ENCODE peak calls at places on chromosomes 4 and X, in six cellular contexts. One of them, this sample, is unnamed.

GRCh38 chrX:51614353-51614752 is 4.4 kb downstream of the CENPVL3 start:
- DNase-seq in CD4-positive, alpha-beta memory T cell: peak
- DNase-seq in T-helper 9 cell: no peak
- DNase-seq in activated T-helper 2 cell treated with anti-CD3 and anti-CD28 coated beads, Interferon-gamma antibody, Interleukin-2, Interleukin-4, amounts not matched to agents 10 μg/mL and 5 μg/mL and 100 μg/mL, durations not matched to agents 14 hours and 24 hours and 36 hours: no peak
- DNase-seq in hepatic stellate cell: peak
- DNase-seq in nephron progenitor cell: no peak
- DNase-seq in this sample: no peak

GRCh38 chrX:116384406-116384805 is 52.0 kb upstream of the SLC6A14 start:
- DNase-seq in CD4-positive, alpha-beta memory T cell: no peak
- DNase-seq in T-helper 9 cell: no peak
- DNase-seq in activated T-helper 2 cell treated with anti-CD3 and anti-CD28 coated beads, Interferon-gamma antibody, Interleukin-2, Interleukin-4, amounts not matched to agents 10 μg/mL and 5 μg/mL and 100 μg/mL, durations not matched to agents 14 hours and 24 hours and 36 hours: no peak
- DNase-seq in hepatic stellate cell: no peak
- DNase-seq in nephron progenitor cell: no peak
- DNase-seq in this sample: peak

GRCh38 chr4:83093060-83093640 is 21.4 kb downstream of the PLAC8 start:
- DNase-seq in CD4-positive, alpha-beta memory T cell: no peak
- DNase-seq in T-helper 9 cell: no peak
- DNase-seq in activated T-helper 2 cell treated with anti-CD3 and anti-CD28 coated beads, Interferon-gamma antibody, Interleukin-2, Interleukin-4, amounts not matched to agents 10 μg/mL and 5 μg/mL and 100 μg/mL, durations not matched to agents 14 hours and 24 hours and 36 hours: no peak
- DNase-seq in hepatic stellate cell: no peak
- DNase-seq in nephron progenitor cell: peak
- DNase-seq in this sample: no peak

GRCh38 chrX:24647257-24648058 is at the start of gene PCYT1B:
- DNase-seq in CD4-positive, alpha-beta memory T cell: peak
- DNase-seq in T-helper 9 cell: peak
- DNase-seq in activated T-helper 2 cell treated with anti-CD3 and anti-CD28 coated beads, Interferon-gamma antibody, Interleukin-2, Interleukin-4, amounts not matched to agents 10 μg/mL and 5 μg/mL and 100 μg/mL, durations not matched to agents 14 hours and 24 hours and 36 hours: peak
- DNase-seq in hepatic stellate cell: peak
- DNase-seq in nephron progenitor cell: peak
- DNase-seq in this sample: peak

GRCh38 chr4:47519239-47519883 is 34.3 kb downstream of the ATP10D start:
- DNase-seq in CD4-positive, alpha-beta memory T cell: no peak
- DNase-seq in T-helper 9 cell: no peak
- DNase-seq in activated T-helper 2 cell treated with anti-CD3 and anti-CD28 coated beads, Interferon-gamma antibody, Interleukin-2, Interleukin-4, amounts not matched to agents 10 μg/mL and 5 μg/mL and 100 μg/mL, durations not matched to agents 14 hours and 24 hours and 36 hours: no peak
- DNase-seq in hepatic stellate cell: no peak
- DNase-seq in nephron progenitor cell: no peak
- DNase-seq in this sample: no peak

GRCh38 chr4:107689912-107690587 is 30.0 kb downstream of the PAPSS1 start:
- DNase-seq in CD4-positive, alpha-beta memory T cell: no peak
- DNase-seq in T-helper 9 cell: no peak
- DNase-seq in activated T-helper 2 cell treated with anti-CD3 and anti-CD28 coated beads, Interferon-gamma antibody, Interleukin-2, Interleukin-4, amounts not matched to agents 10 μg/mL and 5 μg/mL and 100 μg/mL, durations not matched to agents 14 hours and 24 hours and 36 hours: no peak
- DNase-seq in hepatic stellate cell: peak
- DNase-seq in nephron progenitor cell: no peak
- DNase-seq in this sample: no peak

GRCh38 chr4:144872508-144873293 is 225.3 kb downstream of the ANAPC10 start:
- DNase-seq in CD4-positive, alpha-beta memory T cell: no peak
- DNase-seq in T-helper 9 cell: no peak
- DNase-seq in activated T-helper 2 cell treated with anti-CD3 and anti-CD28 coated beads, Interferon-gamma antibody, Interleukin-2, Interleukin-4, amounts not matched to agents 10 μg/mL and 5 μg/mL and 100 μg/mL, durations not matched to agents 14 hours and 24 hours and 36 hours: no peak
- DNase-seq in hepatic stellate cell: no peak
- DNase-seq in nephron progenitor cell: no peak
- DNase-seq in this sample: no peak

GRCh38 chr4:37763164-37763444 is 63.4 kb upstream of the PGM2 start:
- DNase-seq in CD4-positive, alpha-beta memory T cell: no peak
- DNase-seq in T-helper 9 cell: no peak
- DNase-seq in activated T-helper 2 cell treated with anti-CD3 and anti-CD28 coated beads, Interferon-gamma antibody, Interleukin-2, Interleukin-4, amounts not matched to agents 10 μg/mL and 5 μg/mL and 100 μg/mL, durations not matched to agents 14 hours and 24 hours and 36 hours: no peak
- DNase-seq in hepatic stellate cell: no peak
- DNase-seq in nephron progenitor cell: no peak
- DNase-seq in this sample: no peak

GRCh38 chr4:10417720-10418119 is 39.5 kb downstream of the ZNF518B start:
- DNase-seq in CD4-positive, alpha-beta memory T cell: no peak
- DNase-seq in T-helper 9 cell: no peak
- DNase-seq in activated T-helper 2 cell treated with anti-CD3 and anti-CD28 coated beads, Interferon-gamma antibody, Interleukin-2, Interleukin-4, amounts not matched to agents 10 μg/mL and 5 μg/mL and 100 μg/mL, durations not matched to agents 14 hours and 24 hours and 36 hours: no peak
- DNase-seq in hepatic stellate cell: no peak
- DNase-seq in nephron progenitor cell: no peak
- DNase-seq in this sample: no peak

GRCh38 chr4:24226667-24227066 is 336.8 kb upstream of the PPARGC1A start:
- DNase-seq in CD4-positive, alpha-beta memory T cell: no peak
- DNase-seq in T-helper 9 cell: no peak
- DNase-seq in activated T-helper 2 cell treated with anti-CD3 and anti-CD28 coated beads, Interferon-gamma antibody, Interleukin-2, Interleukin-4, amounts not matched to agents 10 μg/mL and 5 μg/mL and 100 μg/mL, durations not matched to agents 14 hours and 24 hours and 36 hours: no peak
- DNase-seq in hepatic stellate cell: no peak
- DNase-seq in nephron progenitor cell: no peak
- DNase-seq in this sample: no peak

GRCh38 chr4:186739317-186739716 is 15.7 kb upstream of the FAT1 start:
- DNase-seq in CD4-positive, alpha-beta memory T cell: no peak
- DNase-seq in T-helper 9 cell: no peak
- DNase-seq in activated T-helper 2 cell treated with anti-CD3 and anti-CD28 coated beads, Interferon-gamma antibody, Interleukin-2, Interleukin-4, amounts not matched to agents 10 μg/mL and 5 μg/mL and 100 μg/mL, durations not matched to agents 14 hours and 24 hours and 36 hours: no peak
- DNase-seq in hepatic stellate cell: no peak
- DNase-seq in nephron progenitor cell: no peak
- DNase-seq in this sample: no peak

GRCh38 chrX:16023790-16024734 is 99.3 kb upstream of the GRPR start:
- DNase-seq in CD4-positive, alpha-beta memory T cell: no peak
- DNase-seq in T-helper 9 cell: no peak
- DNase-seq in activated T-helper 2 cell treated with anti-CD3 and anti-CD28 coated beads, Interferon-gamma antibody, Interleukin-2, Interleukin-4, amounts not matched to agents 10 μg/mL and 5 μg/mL and 100 μg/mL, durations not matched to agents 14 hours and 24 hours and 36 hours: no peak
- DNase-seq in hepatic stellate cell: no peak
- DNase-seq in nephron progenitor cell: no peak
- DNase-seq in this sample: no peak

GRCh38 chrX:110341189-110342035 is 17.2 kb upstream of the RTL9 start:
- DNase-seq in CD4-positive, alpha-beta memory T cell: no peak
- DNase-seq in T-helper 9 cell: no peak
- DNase-seq in activated T-helper 2 cell treated with anti-CD3 and anti-CD28 coated beads, Interferon-gamma antibody, Interleukin-2, Interleukin-4, amounts not matched to agents 10 μg/mL and 5 μg/mL and 100 μg/mL, durations not matched to agents 14 hours and 24 hours and 36 hours: no peak
- DNase-seq in hepatic stellate cell: no peak
- DNase-seq in nephron progenitor cell: no peak
- DNase-seq in this sample: no peak

GRCh38 chr4:172547724-172548123 is 620.9 kb upstream of the GALNT7 start:
- DNase-seq in CD4-positive, alpha-beta memory T cell: no peak
- DNase-seq in T-helper 9 cell: no peak
- DNase-seq in activated T-helper 2 cell treated with anti-CD3 and anti-CD28 coated beads, Interferon-gamma antibody, Interleukin-2, Interleukin-4, amounts not matched to agents 10 μg/mL and 5 μg/mL and 100 μg/mL, durations not matched to agents 14 hours and 24 hours and 36 hours: no peak
- DNase-seq in hepatic stellate cell: no peak
- DNase-seq in nephron progenitor cell: peak
- DNase-seq in this sample: no peak

GRCh38 chr4:45317739-45318138 is 591.4 kb upstream of the GNPDA2 start:
- DNase-seq in CD4-positive, alpha-beta memory T cell: no peak
- DNase-seq in T-helper 9 cell: no peak
- DNase-seq in activated T-helper 2 cell treated with anti-CD3 and anti-CD28 coated beads, Interferon-gamma antibody, Interleukin-2, Interleukin-4, amounts not matched to agents 10 μg/mL and 5 μg/mL and 100 μg/mL, durations not matched to agents 14 hours and 24 hours and 36 hours: no peak
- DNase-seq in hepatic stellate cell: no peak
- DNase-seq in nephron progenitor cell: no peak
- DNase-seq in this sample: no peak

GRCh38 chr4:38058186-38058585 is 98.0 kb downstream of the PTTG2 start:
- DNase-seq in CD4-positive, alpha-beta memory T cell: no peak
- DNase-seq in T-helper 9 cell: no peak
- DNase-seq in activated T-helper 2 cell treated with anti-CD3 and anti-CD28 coated beads, Interferon-gamma antibody, Interleukin-2, Interleukin-4, amounts not matched to agents 10 μg/mL and 5 μg/mL and 100 μg/mL, durations not matched to agents 14 hours and 24 hours and 36 hours: no peak
- DNase-seq in hepatic stellate cell: no peak
- DNase-seq in nephron progenitor cell: peak
- DNase-seq in this sample: no peak

GRCh38 chr4:75015627-75016026 is 82.7 kb downstream of the PARM1 start:
- DNase-seq in CD4-positive, alpha-beta memory T cell: no peak
- DNase-seq in T-helper 9 cell: no peak
- DNase-seq in activated T-helper 2 cell treated with anti-CD3 and anti-CD28 coated beads, Interferon-gamma antibody, Interleukin-2, Interleukin-4, amounts not matched to agents 10 μg/mL and 5 μg/mL and 100 μg/mL, durations not matched to agents 14 hours and 24 hours and 36 hours: no peak
- DNase-seq in hepatic stellate cell: no peak
- DNase-seq in nephron progenitor cell: no peak
- DNase-seq in this sample: peak

GRCh38 chr4:108540536-108540935 is 79.8 kb upstream of the RPL34 start:
- DNase-seq in CD4-positive, alpha-beta memory T cell: no peak
- DNase-seq in T-helper 9 cell: no peak
- DNase-seq in activated T-helper 2 cell treated with anti-CD3 and anti-CD28 coated beads, Interferon-gamma antibody, Interleukin-2, Interleukin-4, amounts not matched to agents 10 μg/mL and 5 μg/mL and 100 μg/mL, durations not matched to agents 14 hours and 24 hours and 36 hours: no peak
- DNase-seq in hepatic stellate cell: no peak
- DNase-seq in nephron progenitor cell: no peak
- DNase-seq in this sample: no peak

GRCh38 chrX:41923925-41924693 is 755 bp upstream of the CASK start:
- DNase-seq in CD4-positive, alpha-beta memory T cell: peak
- DNase-seq in T-helper 9 cell: peak
- DNase-seq in activated T-helper 2 cell treated with anti-CD3 and anti-CD28 coated beads, Interferon-gamma antibody, Interleukin-2, Interleukin-4, amounts not matched to agents 10 μg/mL and 5 μg/mL and 100 μg/mL, durations not matched to agents 14 hours and 24 hours and 36 hours: no peak
- DNase-seq in hepatic stellate cell: peak
- DNase-seq in nephron progenitor cell: no peak
- DNase-seq in this sample: no peak

This sample was measured in left ventricle myocardium inferior.